ENCODE peak calls at places on chromosomes 13 and 19, in four cellular contexts. T is mesenchymal stem cell, I is IMR-90, H is colonic mucosa. Z is an unnamed sample.

GRCh38 chr19:47514151-47514868 is 553 bp downstream of the NAPA start:
- DNase-seq in T (peak; percentile 23), H (peak; percentile 32), I (no peak), Z (no peak)

GRCh38 chr19:51688665-51689571 is 4.2 kb upstream of the SPACA6 start:
- DNase-seq in I (peak; percentile 95), T (peak; percentile 98), H (peak; percentile 82), Z (no peak)

GRCh38 chr13:24648983-24649684 is 31.1 kb upstream of the ATP12A start:
- DNase-seq in I (no peak), T (no peak), H (no peak), Z (no peak)

GRCh38 chr19:15107056-15108010 is at the start of gene SYDE1:
- DNase-seq in I (peak; percentile 55), H (no peak), T (peak; percentile 53), Z (no peak)

GRCh38 chr13:99947666-99948065 is 23.9 kb downstream of the ZIC5 start:
- DNase-seq in H (no peak), T (no peak), I (no peak), Z (no peak)

GRCh38 chr13:96816874-96817273 is 177.4 kb downstream of the OXGR1 start:
- DNase-seq in T (no peak), H (no peak), I (no peak), Z (no peak)

GRCh38 chr19:46271488-46272197 is 25.2 kb upstream of the HIF3A start:
- DNase-seq in H (no peak), I (peak; percentile 70), T (peak; percentile 95), Z (no peak)

GRCh38 chr13:90360785-90361184 is 986.7 kb upstream of the MIR17HG start:
- DNase-seq in H (no peak), I (no peak), T (no peak), Z (no peak)

GRCh38 chr13:41696163-41697003 is 239.0 kb downstream of the RGCC start:
- DNase-seq in T (peak; percentile 86), H (no peak), I (peak; percentile 92), Z (no peak)

GRCh38 chr19:40231544-40232424 is 5.3 kb upstream of the CCNP start:
- DNase-seq in T (peak; percentile 26), I (no peak), H (no peak), Z (no peak)

GRCh38 chr13:76723551-76724232 is 162.5 kb downstream of the KCTD12 start:
- DNase-seq in I (peak; percentile 89), T (peak; percentile 89), H (no peak), Z (no peak)

GRCh38 chr19:6947745-6948144 is 60.4 kb downstream of the ADGRE1 start:
- DNase-seq in H (no peak), T (peak; percentile 44), I (no peak), Z (no peak)

GRCh38 chr19:17411801-17412200 is 6.4 kb upstream of the BST2 start:
- DNase-seq in T (no peak), H (no peak), I (no peak), Z (no peak)

GRCh38 chr13:94308808-94309207 is 170.7 kb downstream of the DCT start:
- DNase-seq in T (peak; percentile 42), H (no peak), I (no peak), Z (no peak)

GRCh38 chr19:42295831-42296525 is 6.0 kb upstream of the PRR19 start:
- DNase-seq in I (peak; percentile 41), H (peak; percentile 93), T (peak; percentile 66), Z (peak; percentile 87)

GRCh38 chr13:45518525-45519235 is 53.9 kb downstream of the COG3 start:
- DNase-seq in T (peak; percentile 31), I (peak; percentile 90), H (no peak), Z (no peak)

GRCh38 chr19:52270266-52270885 is 989 bp downstream of the ZNF766 start:
- DNase-seq in I (peak; percentile 17), T (no peak), H (no peak), Z (no peak)

GRCh38 chr19:41310031-41310831 is at the start of gene CCDC97:
- DNase-seq in T (peak; percentile 91), H (peak; percentile 88), I (peak; percentile 85), Z (peak; percentile 81)

GRCh38 chr13:50228527-50228926 is 213.3 kb downstream of the KCNRG start:
- DNase-seq in I (no peak), H (no peak), T (no peak), Z (no peak)

GRCh38 chr13:51974485-51974884 is 36.8 kb downstream of the ATP7B start:
- DNase-seq in H (no peak), I (no peak), T (no peak), Z (no peak)

GRCh38 chr19:40629346-40629745 is 28.2 kb downstream of the LTBP4 start:
- DNase-seq in T (no peak), H (no peak), I (no peak), Z (no peak)

GRCh38 chr19:48635263-48635965 is 1.8 kb downstream of the DBP start:
- DNase-seq in H (peak; percentile 80), T (no peak), I (no peak), Z (peak; percentile 73)

GRCh38 chr13:76035711-76036110 is 399.6 kb downstream of the LMO7 start:
- DNase-seq in I (peak; percentile 74), H (no peak), T (peak; percentile 51), Z (no peak)

GRCh38 chr19:45350477-45351058 is 10.0 kb downstream of the KLC3 start:
- DNase-seq in T (no peak), I (no peak), H (no peak), Z (no peak)

GRCh38 chr19:55247621-55248099 is 11.2 kb downstream of the PPP6R1 start:
- DNase-seq in H (peak; percentile 75), T (peak; percentile 45), I (no peak), Z (no peak)

GRCh38 chr13:104001766-104002165 is 935.5 kb upstream of the SLC10A2 start:
- DNase-seq in T (no peak), H (no peak), I (no peak), Z (no peak)

GRCh38 chr19:15432018-15432494 is 13.3 kb upstream of the AKAP8L start:
- DNase-seq in T (no peak), I (no peak), H (no peak), Z (peak; percentile 26)

GRCh38 chr13:26561636-26562537 is 4.4 kb downstream of the WASF3 start:
- DNase-seq in T (peak; percentile 71), I (peak; percentile 84), H (no peak), Z (no peak)

GRCh38 chr19:45247136-45247535 is 1.9 kb upstream of the EXOC3L2 start:
- DNase-seq in T (no peak), I (no peak), H (no peak), Z (no peak)

GRCh38 chr19:38394488-38394887 is 6.0 kb downstream of the SPRED3 start:
- DNase-seq in H (no peak), I (no peak), T (no peak), Z (peak; percentile 39)
- H3K4me3 ChIP-seq in H (peak overlapping the region; percentile 3), I (no peak overlapping the region), T (no peak overlapping the region), Z (peak overlapping the region; percentile 45)

GRCh38 chr13:35164324-35164932 is 222.4 kb downstream of the NBEA start:
- DNase-seq in T (peak; percentile 48), I (peak; percentile 27), H (no peak), Z (no peak)
- H3K27ac ChIP-seq in T (no peak overlapping the region), I (no peak overlapping the region), H (no peak overlapping the region), Z (no peak overlapping the region)

DNA sequence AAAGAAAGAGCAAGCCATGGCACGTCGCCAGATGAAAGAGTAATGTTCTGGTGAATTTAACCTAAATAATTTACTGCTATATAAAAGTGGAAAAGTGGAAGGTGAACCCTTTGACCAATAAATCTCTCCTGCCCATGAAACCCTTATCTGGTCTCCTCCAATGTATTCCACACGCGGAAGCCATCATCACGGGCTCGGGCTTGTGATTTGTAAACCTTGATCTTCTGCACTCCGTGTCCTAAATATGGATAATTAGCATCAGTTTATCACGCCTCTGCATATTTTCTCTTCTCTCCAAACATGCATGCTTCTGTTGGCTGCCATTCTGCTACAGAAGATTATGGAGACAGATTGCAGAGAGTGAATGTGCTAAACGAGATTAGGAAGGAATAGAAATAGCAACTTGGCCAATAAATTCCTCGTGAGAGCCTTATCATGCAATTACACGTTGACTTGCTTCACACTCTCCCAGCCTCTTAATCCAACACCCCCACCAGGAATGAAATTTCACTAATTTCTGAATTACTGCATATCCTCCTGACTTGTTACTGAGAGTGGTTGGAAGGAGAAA is 34.5 kb downstream of the SOX1 start:
- DNase-seq in H (no peak), I (no peak), T (no peak), Z (no peak)
- H3K4me1 ChIP-seq in H (no peaks in the 10 kb centered on the region), I (no peaks in the 10 kb centered on the region), T (peaks cover 6% of the 10 kb centered on the region), Z (no peaks in the 10 kb centered on the region)

GRCh38 chr19:10921909-10922637 is 6.4 kb downstream of the YIPF2 start:
- DNase-seq in H (no peak), T (no peak), I (no peak), Z (no peak)
- H3K4me3 ChIP-seq in H (no peak overlapping the region), T (no peak overlapping the region), I (no peak overlapping the region), Z (no peak overlapping the region)

Z was measured in CD8-positive, alpha-beta memory T cell.